ENCODE peak calls at places on chromosomes 16 and 17, in four cellular contexts. R is thoracic aorta, B is adrenal gland, F is AG10803. C is an unnamed sample.

GRCh38 chr16:25950586-25951201 is 258.9 kb downstream of the HS3ST4 start:
- DNase-seq in R (no peak), B (no peak), F (no peak), C (no peak)

GRCh38 chr16:75198135-75198600 is 8.8 kb downstream of the CTRB2 start:
- DNase-seq in R (no peak), B (no peak), F (peak), C (peak)

GRCh38 chr16:27965801-27966200 is 97.7 kb downstream of the GSG1L start:
- DNase-seq in R (no peak), B (no peak), F (no peak), C (no peak)

GRCh38 chr16:6153901-6154300 is 1056.3 kb upstream of the EEF2KMT start:
- DNase-seq in R (no peak), B (no peak), F (no peak), C (no peak)

GRCh38 chr17:80738020-80738380 is 193.4 kb downstream of the RPTOR start:
- DNase-seq in R (no peak), B (no peak), F (no peak), C (no peak)

GRCh38 chr16:81397879-81398516 is 46.6 kb upstream of the CMIP start:
- DNase-seq in R (no peak), B (no peak), F (no peak), C (no peak)

GRCh38 chr16:89256651-89257254 is 39.2 kb downstream of the ZNF778 start:
- DNase-seq in R (no peak), B (peak), F (peak), C (peak)

GRCh38 chr17:34110315-34110714 is 144.8 kb upstream of the CCL2 start:
- DNase-seq in R (no peak), B (no peak), F (no peak), C (no peak)

GRCh38 chr17:78114831-78115723 is 13.5 kb downstream of the TMC6 start:
- DNase-seq in R (no peak), B (no peak), F (no peak), C (no peak)

GRCh38 chr17:8056232-8056975 is 17.5 kb downstream of the ALOX15B start:
- DNase-seq in R (no peak), B (no peak), F (peak), C (peak)

GRCh38 chr17:35731239-35731931 is at the start of gene RASL10B:
- DNase-seq in R (no peak), B (peak), F (peak), C (peak)

GRCh38 chr17:80279895-80280294 is 19.2 kb downstream of the RNF213 start:
- DNase-seq in R (no peak), B (no peak), F (peak), C (peak)

GRCh38 chr17:9973689-9974459 is 68.8 kb upstream of the RCVRN start:
- DNase-seq in R (no peak), B (no peak), F (no peak), C (no peak)

DNA sequence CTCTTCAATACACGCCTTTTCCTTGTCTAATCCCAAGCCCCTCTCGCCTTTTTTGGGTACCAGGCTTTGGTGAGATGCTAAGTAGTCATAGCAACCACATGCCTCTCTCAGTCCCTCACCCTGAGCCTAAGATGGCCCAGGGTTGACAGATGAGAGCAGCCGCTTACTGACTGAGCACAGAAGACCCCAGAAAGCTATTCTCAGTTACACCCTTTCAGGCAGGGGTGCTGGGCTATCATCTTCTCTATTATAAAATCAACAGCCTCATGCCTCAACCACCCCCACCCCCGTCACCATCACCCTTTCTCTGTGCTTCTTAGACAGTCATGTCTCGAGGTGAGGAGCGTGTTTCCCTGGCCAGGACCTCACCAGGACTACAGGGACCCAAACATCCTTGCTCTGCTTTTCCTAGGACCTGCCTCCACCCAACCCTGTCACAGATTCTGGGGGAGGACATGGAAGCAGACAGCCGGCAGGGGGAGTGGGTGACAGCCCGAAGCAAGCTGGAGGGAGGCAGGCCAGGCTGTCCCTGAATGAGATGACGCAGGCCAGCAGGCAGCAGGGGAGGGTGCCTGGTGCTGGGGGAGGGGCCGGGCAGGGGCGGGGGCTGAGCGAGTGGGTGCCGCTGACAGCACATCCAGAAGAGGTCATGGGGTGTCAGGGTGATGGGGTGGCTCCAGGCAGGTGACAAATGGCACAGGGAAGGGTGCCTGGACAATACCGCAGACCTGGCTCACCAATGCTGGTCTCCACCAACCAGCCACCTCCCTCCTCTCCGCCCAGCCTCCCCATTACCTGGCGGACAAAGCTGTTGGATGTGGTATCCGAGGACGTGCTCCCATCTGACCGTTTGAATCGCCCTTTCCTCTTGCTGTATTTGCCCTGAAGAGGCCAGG is 3.1 kb downstream of the CACNB1 start:
- DNase-seq in R (peak), B (peak), F (peak), C (peak)
- TF ChIP-seq CTCF in R (peak), B (no peak), F (peak), C (peak)

DNA sequence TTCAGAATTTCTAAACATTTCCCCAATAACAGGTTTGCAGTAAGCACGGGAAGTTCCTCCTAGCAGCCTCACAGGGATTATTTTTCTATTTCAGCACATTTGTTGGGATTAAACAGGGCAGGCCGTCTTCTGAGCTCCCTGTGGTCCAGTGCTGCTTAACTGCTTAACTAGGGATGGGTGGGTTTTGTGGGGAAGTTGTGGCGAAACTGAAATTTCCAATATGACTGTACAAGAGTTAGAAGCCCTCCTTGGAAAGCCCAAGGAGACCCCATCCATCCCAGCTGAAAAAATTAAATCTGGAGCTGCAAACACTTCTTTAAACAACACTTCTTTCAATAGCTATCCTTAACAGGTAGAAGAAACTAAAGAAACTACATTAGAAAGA is 22.2 kb downstream of the FAM117A start:
- DNase-seq in R (no peak), B (no peak), F (no peak), C (no peak)
- H3K4me3 ChIP-seq in R (peak), B (no peak), F (no peak), C (no peak)

GRCh38 chr17:17902357-17902756 is 65.6 kb upstream of the SREBF1 start:
- DNase-seq in R (no peak), B (no peak), F (no peak), C (no peak)
- TF ChIP-seq CTCF in R (no peak), B (no peak), F (no peak), C (no peak)

GRCh38 chr17:81995463-81996231 is 18.2 kb downstream of the ASPSCR1 start:
- DNase-seq in R (no peak), B (no peak), F (no peak), C (no peak)

GRCh38 chr17:81993726-81994592 is 16.5 kb downstream of the ASPSCR1 start:
- DNase-seq in R (no peak), B (no peak), F (no peak), C (no peak)

GRCh38 chr17:81994593-81995462 is 17.4 kb downstream of the ASPSCR1 start:
- DNase-seq in R (no peak), B (no peak), F (no peak), C (no peak)

GRCh38 chr17:81990836-81991683 is 13.6 kb downstream of the ASPSCR1 start:
- DNase-seq in R (no peak), B (peak), F (no peak), C (no peak)

GRCh38 chr17:81991684-81992513 is 14.5 kb downstream of the ASPSCR1 start:
- DNase-seq in R (peak), B (peak), F (peak), C (peak)
- H3K4me3 ChIP-seq in R (peak), B (no peak), F (peak), C (no peak)

GRCh38 chr17:43976956-43977837 is 23.5 kb upstream of the PYY start:
- DNase-seq in R (no peak), B (no peak), F (no peak), C (no peak)

GRCh38 chr17:43979011-43979410 is 25.3 kb upstream of the PYY start:
- DNase-seq in R (no peak), B (no peak), F (peak), C (peak)

GRCh38 chr17:43974541-43975315 is 21.0 kb upstream of the PYY start:
- DNase-seq in R (no peak), B (no peak), F (no peak), C (no peak)

GRCh38 chr17:43978078-43978477 is 24.3 kb upstream of the PYY start:
- DNase-seq in R (no peak), B (no peak), F (no peak), C (no peak)

GRCh38 chr17:43975898-43976297 is 22.2 kb upstream of the PYY start:
- DNase-seq in R (no peak), B (no peak), F (no peak), C (no peak)
- TF ChIP-seq CTCF in R (no peak), B (no peak), F (no peak), C (no peak)